ENCODE peak calls at places on chromosomes 7 and 10, in four cellular contexts. One of them, this sample, is unnamed.
A peak's percentile ranks its signal among the peaks of the same experiment; 100 is the strongest.

GRCh38 chr10:77644557-77645243 is 7.1 kb upstream of the KCNMA1 start:
- DNase-seq in GM12878: no peak
- DNase-seq in K562: no peak
- DNase-seq in H1: no peak
- DNase-seq in this sample: no peak

GRCh38 chr10:57692255-57692980 is 575.3 kb downstream of the IPMK start:
- DNase-seq in GM12878: no peak
- DNase-seq in K562: no peak
- DNase-seq in H1: no peak
- DNase-seq in this sample: no peak

GRCh38 chr10:103890194-103890658 is 27.8 kb downstream of the STN1 start:
- DNase-seq in GM12878: no peak
- DNase-seq in K562: no peak
- DNase-seq in H1: no peak
- DNase-seq in this sample: no peak

GRCh38 chr10:35882422-35883150 is 240.5 kb upstream of the FZD8 start:
- DNase-seq in GM12878: no peak
- DNase-seq in K562: no peak
- DNase-seq in H1: no peak
- DNase-seq in this sample: no peak

GRCh38 chr7:65820287-65820950 is 52.5 kb upstream of the VKORC1L1 start:
- DNase-seq in GM12878: no peak
- DNase-seq in K562: no peak
- DNase-seq in H1: peak; percentile 34
- DNase-seq in this sample: no peak

GRCh38 chr10:114604357-114605129 is 53.5 kb downstream of the ABLIM1 start:
- DNase-seq in GM12878: no peak
- DNase-seq in K562: no peak
- DNase-seq in H1: no peak
- DNase-seq in this sample: no peak

GRCh38 chr10:11760151-11760550 is 18.0 kb downstream of the ECHDC3 start:
- DNase-seq in GM12878: no peak
- DNase-seq in K562: no peak
- DNase-seq in H1: no peak
- DNase-seq in this sample: no peak

GRCh38 chr10:71316081-71316785 is 2.8 kb upstream of the SLC29A3 start:
- DNase-seq in GM12878: no peak
- DNase-seq in K562: no peak
- DNase-seq in H1: no peak
- DNase-seq in this sample: no peak

GRCh38 chr7:6160191-6160623 is 112.2 kb downstream of the CYTH3 start:
- DNase-seq in GM12878: no peak
- DNase-seq in K562: peak; percentile 38
- DNase-seq in H1: no peak
- DNase-seq in this sample: peak; percentile 68

GRCh38 chr7:94401411-94401810 is 6.7 kb downstream of the COL1A2 start:
- DNase-seq in GM12878: no peak
- DNase-seq in K562: no peak
- DNase-seq in H1: no peak
- DNase-seq in this sample: no peak

GRCh38 chr10:23432161-23432560 is 6.7 kb upstream of the OTUD1 start:
- DNase-seq in GM12878: no peak
- DNase-seq in K562: no peak
- DNase-seq in H1: no peak
- DNase-seq in this sample: no peak

GRCh38 chr7:68015098-68015497 is 1018.5 kb downstream of the TYW1 start:
- DNase-seq in GM12878: no peak
- DNase-seq in K562: no peak
- DNase-seq in H1: no peak
- DNase-seq in this sample: no peak

GRCh38 chr10:128727114-128727513 is 600.9 kb upstream of the MKI67 start:
- DNase-seq in GM12878: no peak
- DNase-seq in K562: no peak
- DNase-seq in H1: no peak
- DNase-seq in this sample: no peak

DNA sequence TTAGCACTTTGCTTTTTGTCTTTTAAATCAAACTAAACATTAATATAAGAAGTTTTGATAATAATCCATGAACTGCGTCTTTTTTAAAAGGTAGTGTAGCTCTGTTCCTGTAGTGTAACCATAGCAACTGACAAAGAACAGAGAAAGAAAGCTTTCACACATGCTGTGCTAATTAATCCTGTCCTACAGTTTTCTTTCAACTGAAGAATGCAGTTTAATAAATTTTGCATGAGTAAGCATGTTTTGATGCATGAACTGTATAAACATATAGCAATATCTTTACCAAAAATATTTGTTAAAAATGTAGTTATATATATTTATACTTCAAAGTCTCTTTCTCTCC is 311.6 kb upstream of the FZD1 start:
- DNase-seq in GM12878: no peak
- DNase-seq in K562: no peak
- DNase-seq in H1: no peak
- DNase-seq in this sample: no peak
- TF ChIP-seq SP1 in GM12878: no peak
- TF ChIP-seq SP1 in K562: no peak
- TF ChIP-seq SP1 in H1: no peak
- TF ChIP-seq SP1 in this sample: no peak

GRCh38 chr7:131629203-131629871 is 72.9 kb upstream of the PODXL start:
- DNase-seq in GM12878: no peak
- DNase-seq in K562: no peak
- DNase-seq in H1: no peak
- DNase-seq in this sample: no peak

GRCh38 chr7:131630427-131630826 is 74.0 kb upstream of the PODXL start:
- DNase-seq in GM12878: no peak
- DNase-seq in K562: no peak
- DNase-seq in H1: no peak
- DNase-seq in this sample: no peak

GRCh38 chr7:131636092-131636491 is 79.7 kb upstream of the PODXL start:
- DNase-seq in GM12878: no peak
- DNase-seq in K562: no peak
- DNase-seq in H1: no peak
- DNase-seq in this sample: no peak

GRCh38 chr7:131637846-131638245 is 81.4 kb upstream of the PODXL start:
- DNase-seq in GM12878: no peak
- DNase-seq in K562: no peak
- DNase-seq in H1: no peak
- DNase-seq in this sample: no peak

DNA sequence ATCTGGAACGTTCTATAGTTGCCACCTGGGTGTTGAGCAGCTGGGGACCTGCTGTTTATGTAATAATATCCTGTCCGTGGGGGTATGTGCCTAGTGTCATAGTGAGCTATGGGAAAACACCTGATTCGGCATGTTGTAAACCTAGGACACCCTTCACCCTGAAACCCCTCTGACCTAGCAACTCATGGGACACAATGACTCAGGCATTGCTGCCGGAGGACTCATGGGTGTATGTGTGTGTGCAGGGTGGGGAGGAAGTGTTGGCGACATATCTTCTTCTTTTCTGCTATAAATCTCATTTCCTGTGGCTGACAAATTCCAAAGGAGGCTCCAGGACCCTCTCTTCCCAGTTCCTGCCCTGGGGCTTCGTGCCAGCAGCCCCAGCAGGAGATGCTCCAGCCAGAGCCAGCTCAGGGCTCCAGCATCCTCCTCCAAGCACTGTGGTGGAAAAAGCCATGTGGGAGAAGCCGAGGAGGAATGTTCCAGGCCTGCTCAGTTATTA is 77.0 kb upstream of the PODXL start:
- DNase-seq in GM12878: no peak
- DNase-seq in K562: no peak
- DNase-seq in H1: no peak
- DNase-seq in this sample: no peak
- TF ChIP-seq SP1 in GM12878: no peak
- TF ChIP-seq SP1 in K562: no peak
- TF ChIP-seq SP1 in H1: no peak
- TF ChIP-seq SP1 in this sample: no peak

GRCh38 chr10:43314626-43315025 is 47.8 kb upstream of the RASGEF1A start:
- DNase-seq in GM12878: no peak
- DNase-seq in K562: no peak
- DNase-seq in H1: no peak
- DNase-seq in this sample: no peak
- TF ChIP-seq SP1 in GM12878: no peak
- TF ChIP-seq SP1 in K562: no peak
- TF ChIP-seq SP1 in H1: no peak
- TF ChIP-seq SP1 in this sample: no peak

DNA sequence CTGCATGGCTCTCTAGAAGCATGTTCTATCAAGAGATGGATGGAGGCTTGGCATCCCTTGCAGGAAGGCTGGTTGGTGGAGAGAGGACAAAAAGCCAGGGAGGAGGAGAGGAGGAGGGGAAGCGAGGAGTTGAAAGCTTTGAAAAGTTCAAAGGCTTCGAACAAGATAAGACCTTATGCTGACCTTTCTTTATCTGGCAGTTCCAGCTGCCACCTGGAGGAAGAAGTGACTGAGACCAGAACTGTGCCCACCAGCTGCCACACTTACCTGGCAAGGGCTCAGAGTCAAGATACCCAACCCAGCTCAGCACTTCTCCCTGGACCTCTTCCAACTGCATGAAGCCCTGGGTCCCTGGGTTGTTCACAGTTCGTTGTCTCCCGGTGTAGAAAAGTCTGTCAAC is 14.8 kb downstream of the CCL24 start:
- DNase-seq in GM12878: no peak
- DNase-seq in K562: peak; percentile 57
- DNase-seq in H1: no peak
- DNase-seq in this sample: no peak
- TF ChIP-seq SP1 in GM12878: no peak
- TF ChIP-seq SP1 in K562: no peak
- TF ChIP-seq SP1 in H1: no peak
- TF ChIP-seq SP1 in this sample: no peak

GRCh38 chr7:264541-265191 is 25.3 kb upstream of the FOXL3 start:
- DNase-seq in GM12878: no peak
- DNase-seq in K562: no peak
- DNase-seq in H1: no peak
- DNase-seq in this sample: no peak
- TF ChIP-seq SP1 in GM12878: no peak
- TF ChIP-seq SP1 in K562: no peak
- TF ChIP-seq SP1 in H1: no peak
- TF ChIP-seq SP1 in this sample: no peak

GRCh38 chr7:96400518-96400917 is 78.6 kb upstream of the SLC25A13 start:
- DNase-seq in GM12878: no peak
- DNase-seq in K562: no peak
- DNase-seq in H1: no peak
- DNase-seq in this sample: no peak

GRCh38 chr7:96401200-96401599 is 79.3 kb upstream of the SLC25A13 start:
- DNase-seq in GM12878: no peak
- DNase-seq in K562: no peak
- DNase-seq in H1: no peak
- DNase-seq in this sample: no peak

GRCh38 chr7:96400001-96400400 is 78.1 kb upstream of the SLC25A13 start:
- DNase-seq in GM12878: no peak
- DNase-seq in K562: no peak
- DNase-seq in H1: no peak
- DNase-seq in this sample: no peak

GRCh38 chr7:96402913-96403312 is 81.0 kb upstream of the SLC25A13 start:
- DNase-seq in GM12878: no peak
- DNase-seq in K562: no peak
- DNase-seq in H1: no peak
- DNase-seq in this sample: no peak

DNA sequence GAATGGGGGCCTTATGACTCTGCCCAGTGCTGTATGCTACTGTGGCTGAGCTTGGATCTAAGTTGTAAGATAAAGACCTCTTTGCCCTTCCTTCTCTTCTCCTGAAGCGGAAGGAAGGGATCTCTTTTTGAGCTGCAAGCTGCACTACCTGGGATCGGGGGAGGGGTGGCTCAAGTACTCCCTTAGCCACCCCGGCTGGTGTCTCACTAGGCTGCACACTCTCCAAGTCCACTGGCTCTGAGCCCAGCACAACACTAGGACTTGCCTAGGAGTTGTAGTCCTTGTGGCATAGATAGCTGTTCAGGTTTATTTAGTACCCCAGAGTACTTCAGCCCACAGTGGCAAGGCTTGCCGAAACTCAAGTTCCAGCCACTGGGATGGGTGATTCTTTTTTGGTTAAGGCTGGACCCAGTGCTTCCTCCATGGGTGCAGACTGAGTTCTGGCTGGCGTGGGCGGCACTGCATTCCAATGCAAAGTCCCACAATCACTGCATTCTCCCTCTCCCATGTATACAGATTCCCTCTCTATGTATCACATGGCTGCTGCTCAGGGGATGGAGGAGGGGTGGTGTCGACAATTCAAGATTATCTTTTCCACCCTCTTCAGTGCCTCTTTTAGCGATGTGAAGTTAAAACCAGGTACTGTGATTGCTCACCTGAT is 76.2 kb upstream of the SLC25A13 start:
- DNase-seq in GM12878: no peak
- DNase-seq in K562: no peak
- DNase-seq in H1: no peak
- DNase-seq in this sample: no peak
- TF ChIP-seq SP1 in GM12878: no peak
- TF ChIP-seq SP1 in K562: no peak
- TF ChIP-seq SP1 in H1: no peak
- TF ChIP-seq SP1 in this sample: no peak

GRCh38 chr7:80135306-80136104 is 874 bp downstream of the GNAI1 start:
- DNase-seq in GM12878: no peak
- DNase-seq in K562: no peak
- DNase-seq in H1: no peak
- DNase-seq in this sample: peak; percentile 37

GRCh38 chr7:80133361-80134104 is 1.1 kb upstream of the GNAI1 start:
- DNase-seq in GM12878: no peak
- DNase-seq in K562: no peak
- DNase-seq in H1: no peak
- DNase-seq in this sample: no peak

GRCh38 chr7:80136276-80137045 is 1.8 kb downstream of the GNAI1 start:
- DNase-seq in GM12878: no peak
- DNase-seq in K562: no peak
- DNase-seq in H1: no peak
- DNase-seq in this sample: no peak

GRCh38 chr7:80134105-80134535 is 511 bp upstream of the GNAI1 start:
- DNase-seq in GM12878: no peak
- DNase-seq in K562: no peak
- DNase-seq in H1: no peak
- DNase-seq in this sample: no peak

DNA sequence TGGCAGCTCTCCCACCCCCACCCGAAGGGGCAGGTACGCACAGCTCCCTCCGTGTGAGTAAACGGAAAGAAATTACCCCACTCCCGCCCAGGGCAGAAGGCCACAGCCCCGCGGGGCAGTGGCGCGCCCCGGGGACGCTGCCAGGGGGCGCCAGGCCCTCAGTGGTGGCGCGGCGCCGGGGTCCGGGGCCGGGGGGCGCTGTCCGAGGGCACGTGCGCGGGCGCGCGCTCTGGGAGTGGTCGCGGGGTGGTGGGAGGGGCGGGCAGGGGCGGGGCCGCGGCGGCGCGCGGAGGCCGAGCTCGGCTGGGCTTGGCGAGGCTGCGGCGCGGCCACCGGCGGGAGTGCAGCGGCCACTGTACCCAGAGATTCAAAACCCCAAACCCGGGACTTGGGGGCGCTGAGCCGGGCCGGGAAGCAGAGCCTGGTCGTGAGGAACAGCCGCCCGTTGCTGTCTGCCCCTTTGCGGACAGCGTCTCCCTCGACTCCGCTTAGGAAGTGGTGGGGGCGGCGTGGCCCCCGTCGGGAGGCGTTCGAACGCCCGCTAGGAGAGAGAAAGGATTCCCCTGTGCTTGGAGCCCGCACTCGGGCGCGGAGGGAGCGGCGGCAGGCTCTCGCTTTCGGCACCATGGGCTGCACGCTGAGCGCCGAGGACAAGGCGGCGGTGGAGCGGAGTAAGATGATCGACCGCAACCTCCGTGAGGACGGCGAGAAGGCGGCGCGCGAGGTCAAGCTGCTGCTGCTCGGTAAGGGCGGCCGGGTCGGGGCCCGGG is at the start of gene GNAI1:
- DNase-seq in GM12878: no peak
- DNase-seq in K562: no peak
- DNase-seq in H1: peak; percentile 21
- DNase-seq in this sample: peak; percentile 63
- TF ChIP-seq SP1 in GM12878: no peak
- TF ChIP-seq SP1 in K562: no peak
- TF ChIP-seq SP1 in H1: no peak
- TF ChIP-seq SP1 in this sample: no peak

This sample was measured in HEK293T.